ENCODE peak calls at places on chromosomes 16 and 17, in six cellular contexts. H, K, N, L, T and B are unnamed samples.

GRCh38 chr17:82200743-82201497 is 11.7 kb downstream of the CCDC57 start:
- DNase-seq in H (no peak), K (peak; percentile 73), N (no peak), L (no peak), T (peak; percentile 61), B (no peak)

GRCh38 chr17:12024332-12024731 is 3.7 kb downstream of the MAP2K4 start:
- DNase-seq in H (no peak), K (no peak), N (no peak), L (no peak), T (no peak), B (no peak)

GRCh38 chr17:1108560-1108809 is 71.3 kb downstream of the ABR start:
- DNase-seq in H (no peak), K (no peak), N (no peak), L (no peak), T (no peak), B (no peak)

GRCh38 chr16:83102336-83102735 is 475.6 kb downstream of the CDH13 start:
- DNase-seq in H (no peak), K (no peak), N (no peak), L (no peak), T (no peak), B (no peak)

GRCh38 chr16:67842509-67843342 is 606 bp downstream of the THAP11 start:
- DNase-seq in H (peak; percentile 62), K (peak; percentile 62), N (peak; percentile 37), L (peak; percentile 69), T (peak; percentile 60), B (no peak)

GRCh38 chr17:19376799-19377198 is 1.5 kb upstream of the MAPK7 start:
- DNase-seq in H (no peak), K (peak; percentile 18), N (no peak), L (no peak), T (no peak), B (no peak)

GRCh38 chr17:74780443-74781238 is 4.5 kb upstream of the NAT9 start:
- DNase-seq in H (no peak), K (no peak), N (peak; percentile 62), L (no peak), T (no peak), B (peak; percentile 34)

GRCh38 chr17:70857351-70857750 is 688.0 kb downstream of the KCNJ2 start:
- DNase-seq in H (no peak), K (no peak), N (no peak), L (no peak), T (no peak), B (no peak)

GRCh38 chr17:4605826-4606225 is 21.5 kb downstream of the SMTNL2 start:
- DNase-seq in H (no peak), K (no peak), N (no peak), L (peak; percentile 75), T (no peak), B (no peak)

GRCh38 chr17:73593249-73593965 is 50.8 kb downstream of the SDK2 start:
- DNase-seq in H (no peak), K (no peak), N (no peak), L (no peak), T (no peak), B (no peak)

GRCh38 chr17:20997711-20998570 is 44.9 kb downstream of the USP22 start:
- DNase-seq in H (no peak), K (no peak), N (no peak), L (no peak), T (no peak), B (no peak)

GRCh38 chr16:87297918-87298631 is 19.1 kb downstream of the C16orf95 start:
- DNase-seq in H (peak; percentile 18), K (no peak), N (peak; percentile 76), L (no peak), T (peak; percentile 27), B (no peak)

GRCh38 chr17:80750263-80750662 is 205.6 kb downstream of the RPTOR start:
- DNase-seq in H (no peak), K (no peak), N (no peak), L (no peak), T (no peak), B (no peak)

GRCh38 chr17:47949197-47949759 is 7.9 kb downstream of the PNPO start:
- DNase-seq in H (peak; percentile 82), K (peak; percentile 90), N (peak; percentile 81), L (peak; percentile 94), T (peak; percentile 72), B (peak; percentile 86)

GRCh38 chr17:39144414-39144813 is 7.0 kb downstream of the PLXDC1 start:
- DNase-seq in H (peak; percentile 50), K (peak; percentile 64), N (no peak), L (peak; percentile 94), T (no peak), B (peak; percentile 44)

GRCh38 chr17:37239690-37240344 is 136.0 kb upstream of the C17orf78 start:
- DNase-seq in H (no peak), K (peak; percentile 6), N (peak; percentile 6), L (no peak), T (no peak), B (no peak)

GRCh38 chr17:60134396-60135159 is 15.2 kb upstream of the CA4 start:
- DNase-seq in H (no peak), K (peak; percentile 46), N (no peak), L (no peak), T (no peak), B (no peak)

GRCh38 chr17:59725691-59726090 is 18.2 kb downstream of the VMP1 start:
- DNase-seq in H (no peak), K (peak; percentile 18), N (no peak), L (no peak), T (no peak), B (no peak)

GRCh38 chr17:57182621-57183020 is 73.7 kb upstream of the MSI2 start:
- DNase-seq in H (no peak), K (no peak), N (no peak), L (no peak), T (no peak), B (no peak)

GRCh38 chr17:10713336-10713735 is 15.9 kb downstream of the ADPRM start:
- DNase-seq in H (no peak), K (no peak), N (no peak), L (no peak), T (no peak), B (no peak)